ENCODE peak calls at places on chromosome 9, in nine cellular contexts. K is fibroblast of the aortic adventitia; J is GM13977; I is bronchial epithelial cell; L is nephron progenitor cell; W is AG04449; H is activated CD8-positive, alpha-beta T cell treated with anti-CD3 and anti-CD28 coated beads for 36 hours; D is IMR-90; A is psoas muscle. B is an unnamed sample.

GRCh38 chr9:38639577-38639940 is 19.2 kb upstream of the ANKRD18A start:
- DNase-seq in K (no peak), J (no peak), I (no peak), L (no peak), W (no peak), H (no peak), D (no peak), A (no peak), B (no peak)

GRCh38 chr9:97910273-97910844 is 11.9 kb downstream of the TRMO start:
- DNase-seq in K (no peak), J (no peak), I (peak; percentile 92), L (no peak), W (no peak), H (no peak), D (no peak), A (no peak), B (no peak)

GRCh38 chr9:16726718-16727451 is 143.6 kb downstream of the BNC2 start:
- DNase-seq in K (peak; percentile 93), J (peak; percentile 22), I (peak; percentile 53), L (peak; percentile 85), W (no peak), H (peak; percentile 7), D (peak; percentile 83), A (peak; percentile 87), B (peak; percentile 58)

GRCh38 chr9:4572184-4572826 is 82.0 kb downstream of the SLC1A1 start:
- DNase-seq in K (no peak), J (no peak), I (peak; percentile 40), L (no peak), W (no peak), H (peak; percentile 44), D (no peak), A (no peak), B (no peak)

GRCh38 chr9:107751522-107752235 is 262.1 kb upstream of the KLF4 start:
- DNase-seq in K (peak; percentile 82), J (peak; percentile 57), I (peak; percentile 63), L (no peak), W (peak; percentile 56), H (no peak), D (peak; percentile 83), A (peak; percentile 31), B (no peak)

GRCh38 chr9:94869415-94869838 is 142.9 kb downstream of the AOPEP start:
- DNase-seq in K (peak; percentile 89), J (no peak), I (no peak), L (no peak), W (no peak), H (peak; percentile 55), D (peak; percentile 36), A (no peak), B (no peak)

GRCh38 chr9:116959775-116960174 is 272.7 kb downstream of the TRIM32 start:
- DNase-seq in K (no peak), J (peak; percentile 45), I (no peak), L (peak; percentile 82), W (no peak), H (peak; percentile 4), D (peak; percentile 18), A (no peak), B (no peak)

GRCh38 chr9:33225319-33226152 is 14.4 kb upstream of the SPINK4 start:
- DNase-seq in K (peak; percentile 92), J (no peak), I (peak; percentile 80), L (peak; percentile 70), W (peak; percentile 46), H (peak; percentile 85), D (peak; percentile 84), A (no peak), B (peak; percentile 49)

GRCh38 chr9:74948897-74949296 is 3.8 kb downstream of the C9orf40 start:
- DNase-seq in K (no peak), J (no peak), I (peak; percentile 12), L (no peak), W (no peak), H (no peak), D (no peak), A (no peak), B (no peak)

GRCh38 chr9:84832453-84832852 is 162.9 kb downstream of the NTRK2 start:
- DNase-seq in K (no peak), J (no peak), I (no peak), L (no peak), W (no peak), H (no peak), D (no peak), A (no peak), B (no peak)

GRCh38 chr9:93666279-93666784 is 89.9 kb downstream of the PHF2 start:
- DNase-seq in K (no peak), J (no peak), I (no peak), L (peak; percentile 31), W (no peak), H (no peak), D (no peak), A (no peak), B (no peak)

GRCh38 chr9:110742741-110743371 is 74.3 kb downstream of the MUSK start:
- DNase-seq in K (peak; percentile 96), J (no peak), I (peak; percentile 47), L (no peak), W (no peak), H (no peak), D (peak; percentile 93), A (no peak), B (no peak)

GRCh38 chr9:97772145-97772544 is 75.0 kb upstream of the XPA start:
- DNase-seq in K (no peak), J (no peak), I (no peak), L (no peak), W (no peak), H (no peak), D (no peak), A (no peak), B (no peak)

GRCh38 chr9:32431940-32432555 is 47.6 kb downstream of the ACO1 start:
- DNase-seq in K (peak; percentile 52), J (no peak), I (no peak), L (peak; percentile 58), W (no peak), H (peak; percentile 54), D (peak; percentile 64), A (peak; percentile 23), B (no peak)

DNA sequence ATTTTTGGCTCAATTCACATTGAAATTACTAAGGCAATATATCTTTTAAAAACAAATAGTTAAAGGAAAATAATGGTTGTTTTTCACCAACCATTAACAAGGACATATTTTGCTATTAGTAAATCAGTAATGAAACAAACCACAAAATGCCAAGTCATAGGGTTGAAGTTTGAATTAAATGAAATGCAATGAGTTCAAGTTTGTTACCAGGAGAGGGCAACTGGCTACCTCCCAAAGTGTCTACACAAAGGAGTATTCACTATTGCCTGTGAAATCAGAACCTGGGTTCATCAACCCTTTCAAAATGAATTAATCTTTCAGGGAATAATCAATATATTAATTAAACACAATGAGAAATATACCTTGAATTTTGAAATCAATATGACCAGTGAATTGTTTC is 138.4 kb upstream of the DMRTA1 start:
- DNase-seq in K (no peak), J (no peak), I (no peak), L (no peak), W (no peak), H (no peak), D (no peak), A (no peak), B (no peak)
- TF ChIP-seq CTCF in K (no peak), J (no peak), I (no peak), L (no peak), W (no peak), H (no peak), D (no peak), A (no peak), B (no peak)

DNA sequence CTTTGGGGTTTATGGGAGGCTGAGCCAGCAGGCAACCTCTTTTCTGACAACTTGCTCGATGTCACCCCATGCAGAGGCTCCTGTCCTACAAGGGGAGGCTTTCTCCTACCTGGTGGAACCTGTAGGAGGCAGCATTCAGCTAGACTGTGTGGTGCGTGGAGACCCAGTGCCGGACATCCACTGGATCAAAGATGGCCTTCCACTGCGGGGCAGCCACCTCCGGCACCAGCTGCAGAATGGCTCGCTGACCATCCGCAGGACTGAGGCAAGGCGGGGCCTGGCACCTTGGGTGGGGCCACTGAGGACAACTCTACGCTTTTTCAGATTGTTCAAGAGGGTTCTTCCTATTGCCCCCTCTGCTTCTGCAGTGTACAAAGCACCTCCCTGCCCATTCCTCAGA is 36.1 kb upstream of the ASS1 start:
- DNase-seq in K (no peak), J (no peak), I (no peak), L (no peak), W (no peak), H (no peak), D (no peak), A (no peak), B (no peak)
- TF ChIP-seq CTCF in K (no peak), J (no peak), I (no peak), L (no peak), W (no peak), H (no peak), D (no peak), A (no peak), B (no peak)

GRCh38 chr9:112487008-112487798 is 576 bp downstream of the KIAA1958 start:
- DNase-seq in K (peak; percentile 36), J (peak; percentile 79), I (peak; percentile 37), L (peak; percentile 71), W (no peak), H (peak; percentile 70), D (peak; percentile 36), A (peak; percentile 58), B (peak; percentile 42)
- TF ChIP-seq CTCF in K (no peak), J (no peak), I (no peak), L (no peak), W (no peak), H (no peak), D (no peak), A (peak; percentile 4), B (no peak)

DNA sequence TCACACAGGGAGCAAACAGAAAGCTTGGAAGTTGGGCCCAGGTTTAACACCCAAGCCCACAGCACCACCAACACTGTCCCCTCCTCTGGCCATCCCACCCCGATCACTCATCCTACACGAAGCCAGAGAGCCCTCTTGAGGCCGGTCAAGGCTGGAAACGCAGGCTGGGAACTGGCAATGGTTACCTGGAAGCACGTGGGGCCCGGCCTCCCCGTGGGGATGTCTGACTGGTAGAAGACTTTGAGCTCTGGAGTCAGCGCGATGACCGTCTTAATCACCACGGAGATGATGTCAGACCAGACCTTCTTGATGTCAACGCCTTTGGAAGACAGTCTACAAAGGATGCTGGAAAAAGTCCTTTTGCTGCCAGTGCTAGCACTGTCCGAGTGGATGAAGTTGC is 104.1 kb downstream of the TTLL11 start:
- DNase-seq in K (no peak), J (no peak), I (no peak), L (no peak), W (no peak), H (no peak), D (peak; percentile 39), A (no peak), B (no peak)
- TF ChIP-seq CTCF in K (peak; percentile 11), J (no peak), I (peak; percentile 19), L (no peak), W (peak; percentile 49), H (no peak), D (peak; percentile 38), A (no peak), B (no peak)

DNA sequence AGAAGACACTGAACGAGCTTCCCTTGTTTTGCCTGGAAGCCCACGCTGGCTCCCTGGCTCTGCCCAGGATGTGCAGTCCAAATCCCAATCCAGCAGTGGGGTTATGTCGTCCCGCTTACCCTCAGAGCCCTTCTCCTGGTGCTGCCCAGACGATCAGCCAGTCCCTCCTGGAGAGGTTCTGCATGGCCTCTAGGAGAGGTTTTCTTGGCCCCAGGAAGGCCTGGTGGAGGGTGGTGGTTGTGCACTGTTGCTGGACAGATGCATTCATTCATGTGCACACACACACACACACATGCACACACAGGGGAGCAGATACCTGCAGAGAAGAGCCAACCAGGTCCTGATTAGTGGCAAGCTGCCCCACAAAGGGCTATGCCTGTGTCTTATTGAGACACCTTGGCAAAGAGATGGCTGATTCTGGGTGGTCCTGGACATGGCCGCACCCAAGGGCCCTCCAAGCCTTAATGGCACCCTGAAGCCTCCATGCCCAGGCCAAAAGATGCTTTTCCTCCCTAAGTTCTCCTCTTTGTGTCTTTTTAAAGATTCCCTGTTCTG is 10.5 kb upstream of the OLFM1 start:
- DNase-seq in K (no peak), J (no peak), I (no peak), L (no peak), W (no peak), H (no peak), D (no peak), A (no peak), B (no peak)
- TF ChIP-seq CTCF in K (no peak), J (no peak), I (no peak), L (no peak), W (no peak), H (no peak), D (no peak), A (no peak), B (no peak)

B was measured in omental fat pad.